ENCODE peak calls at places on chromosomes 12 and 14, in ten cellular contexts. One of them, this sample, is unnamed.

GRCh38 chr12:19669793-19670192 is 230.5 kb downstream of the AEBP2 start:
- DNase-seq in aorta: no peak
- DNase-seq in astrocyte of the spinal cord: no peak
- DNase-seq in mucosa of descending colon: no peak
- DNase-seq in AG04450: no peak
- DNase-seq in CD8-positive, alpha-beta T cell: no peak
- DNase-seq in uterus: no peak
- DNase-seq in fibroblast of mammary gland: no peak
- DNase-seq in IMR-90: no peak
- DNase-seq in NB4: no peak
- DNase-seq in this sample: no peak

GRCh38 chr12:105574056-105574715 is 243.7 kb downstream of the C12orf75 start:
- DNase-seq in fibroblast of mammary gland: no peak
- DNase-seq in aorta: no peak
- DNase-seq in NB4: no peak
- DNase-seq in astrocyte of the spinal cord: no peak
- DNase-seq in mucosa of descending colon: no peak
- DNase-seq in IMR-90: no peak
- DNase-seq in CD8-positive, alpha-beta T cell: no peak
- DNase-seq in AG04450: no peak
- DNase-seq in uterus: no peak
- DNase-seq in this sample: no peak

GRCh38 chr12:45557020-45557419 is 172.5 kb upstream of the ARID2 start:
- DNase-seq in fibroblast of mammary gland: no peak
- DNase-seq in AG04450: no peak
- DNase-seq in uterus: no peak
- DNase-seq in aorta: no peak
- DNase-seq in CD8-positive, alpha-beta T cell: no peak
- DNase-seq in astrocyte of the spinal cord: no peak
- DNase-seq in mucosa of descending colon: no peak
- DNase-seq in NB4: peak
- DNase-seq in IMR-90: no peak
- DNase-seq in this sample: no peak

GRCh38 chr12:53223391-53224267 is 8.4 kb downstream of the RARG start:
- DNase-seq in CD8-positive, alpha-beta T cell: no peak
- DNase-seq in IMR-90: peak
- DNase-seq in uterus: peak
- DNase-seq in AG04450: no peak
- DNase-seq in NB4: peak
- DNase-seq in fibroblast of mammary gland: peak
- DNase-seq in aorta: peak
- DNase-seq in astrocyte of the spinal cord: peak
- DNase-seq in mucosa of descending colon: peak
- DNase-seq in this sample: no peak

GRCh38 chr14:28756896-28757570 is 9.6 kb upstream of the FOXG1 start:
- DNase-seq in fibroblast of mammary gland: peak
- DNase-seq in IMR-90: peak
- DNase-seq in aorta: no peak
- DNase-seq in NB4: peak
- DNase-seq in uterus: no peak
- DNase-seq in mucosa of descending colon: no peak
- DNase-seq in AG04450: no peak
- DNase-seq in astrocyte of the spinal cord: peak
- DNase-seq in CD8-positive, alpha-beta T cell: no peak
- DNase-seq in this sample: peak

GRCh38 chr14:90721619-90722305 is 94.5 kb downstream of the TTC7B start:
- DNase-seq in AG04450: no peak
- DNase-seq in aorta: no peak
- DNase-seq in astrocyte of the spinal cord: peak
- DNase-seq in CD8-positive, alpha-beta T cell: no peak
- DNase-seq in mucosa of descending colon: no peak
- DNase-seq in NB4: no peak
- DNase-seq in uterus: no peak
- DNase-seq in IMR-90: peak
- DNase-seq in fibroblast of mammary gland: peak
- DNase-seq in this sample: no peak

GRCh38 chr12:132170094-132170636 is 25.9 kb downstream of the NOC4L start:
- DNase-seq in fibroblast of mammary gland: peak
- DNase-seq in AG04450: no peak
- DNase-seq in mucosa of descending colon: peak
- DNase-seq in CD8-positive, alpha-beta T cell: no peak
- DNase-seq in astrocyte of the spinal cord: peak
- DNase-seq in aorta: peak
- DNase-seq in IMR-90: peak
- DNase-seq in uterus: no peak
- DNase-seq in NB4: no peak
- DNase-seq in this sample: no peak

GRCh38 chr14:89598548-89599186 is 181.6 kb upstream of the FOXN3 start:
- DNase-seq in AG04450: no peak
- DNase-seq in fibroblast of mammary gland: peak
- DNase-seq in uterus: no peak
- DNase-seq in CD8-positive, alpha-beta T cell: no peak
- DNase-seq in aorta: no peak
- DNase-seq in astrocyte of the spinal cord: peak
- DNase-seq in IMR-90: peak
- DNase-seq in mucosa of descending colon: no peak
- DNase-seq in NB4: no peak
- DNase-seq in this sample: peak

GRCh38 chr12:19095869-19096480 is 33.6 kb upstream of the PLEKHA5 start:
- DNase-seq in IMR-90: peak
- DNase-seq in AG04450: no peak
- DNase-seq in mucosa of descending colon: no peak
- DNase-seq in aorta: no peak
- DNase-seq in CD8-positive, alpha-beta T cell: no peak
- DNase-seq in uterus: no peak
- DNase-seq in fibroblast of mammary gland: peak
- DNase-seq in astrocyte of the spinal cord: peak
- DNase-seq in NB4: no peak
- DNase-seq in this sample: no peak

GRCh38 chr14:32932921-32933622 is 5.6 kb upstream of the NPAS3 start:
- DNase-seq in NB4: no peak
- DNase-seq in CD8-positive, alpha-beta T cell: no peak
- DNase-seq in mucosa of descending colon: peak
- DNase-seq in uterus: peak
- DNase-seq in astrocyte of the spinal cord: no peak
- DNase-seq in IMR-90: no peak
- DNase-seq in AG04450: no peak
- DNase-seq in aorta: peak
- DNase-seq in fibroblast of mammary gland: no peak
- DNase-seq in this sample: no peak

GRCh38 chr12:112183141-112183581 is 57.8 kb downstream of the TRAFD1 start:
- DNase-seq in astrocyte of the spinal cord: peak
- DNase-seq in IMR-90: peak
- DNase-seq in uterus: no peak
- DNase-seq in AG04450: no peak
- DNase-seq in NB4: no peak
- DNase-seq in CD8-positive, alpha-beta T cell: no peak
- DNase-seq in mucosa of descending colon: no peak
- DNase-seq in fibroblast of mammary gland: peak
- DNase-seq in aorta: no peak
- DNase-seq in this sample: peak

DNA sequence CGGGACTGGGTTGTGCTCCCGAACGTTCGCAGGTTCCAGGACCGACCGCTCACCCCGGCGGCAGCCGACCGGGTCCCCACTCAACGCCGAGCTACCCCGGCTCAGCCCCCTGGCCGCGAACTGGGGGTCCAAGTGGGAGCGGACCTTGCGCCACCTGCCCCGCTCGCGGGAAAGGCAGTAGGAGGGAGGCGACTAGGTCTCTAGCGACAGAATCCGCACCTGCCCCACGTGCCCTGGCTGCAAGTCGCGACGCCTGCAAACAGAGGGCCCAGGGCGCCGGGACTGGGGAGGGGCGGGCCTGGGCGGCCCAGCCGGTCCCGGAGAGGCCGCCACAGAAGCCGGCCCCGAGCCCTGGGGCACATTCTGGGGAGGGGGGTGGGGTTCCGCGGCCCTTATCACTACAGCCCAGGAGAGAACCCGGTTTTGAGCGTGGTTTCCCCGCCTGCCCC is 239.2 kb upstream of the CPNE8 start:
- DNase-seq in fibroblast of mammary gland: no peak
- DNase-seq in CD8-positive, alpha-beta T cell: no peak
- DNase-seq in mucosa of descending colon: no peak
- DNase-seq in uterus: no peak
- DNase-seq in NB4: no peak
- DNase-seq in AG04450: no peak
- DNase-seq in astrocyte of the spinal cord: no peak
- DNase-seq in aorta: no peak
- DNase-seq in IMR-90: no peak
- DNase-seq in this sample: no peak
- H3K4me3 ChIP-seq in fibroblast of mammary gland: peak
- H3K4me3 ChIP-seq in CD8-positive, alpha-beta T cell: no peak
- H3K4me3 ChIP-seq in mucosa of descending colon: no peak
- H3K4me3 ChIP-seq in uterus: peak
- H3K4me3 ChIP-seq in NB4: no peak
- H3K4me3 ChIP-seq in AG04450: no peak
- H3K4me3 ChIP-seq in astrocyte of the spinal cord: peak
- H3K4me3 ChIP-seq in aorta: no peak
- H3K4me3 ChIP-seq in IMR-90: no peak
- H3K4me3 ChIP-seq in this sample: no peak

DNA sequence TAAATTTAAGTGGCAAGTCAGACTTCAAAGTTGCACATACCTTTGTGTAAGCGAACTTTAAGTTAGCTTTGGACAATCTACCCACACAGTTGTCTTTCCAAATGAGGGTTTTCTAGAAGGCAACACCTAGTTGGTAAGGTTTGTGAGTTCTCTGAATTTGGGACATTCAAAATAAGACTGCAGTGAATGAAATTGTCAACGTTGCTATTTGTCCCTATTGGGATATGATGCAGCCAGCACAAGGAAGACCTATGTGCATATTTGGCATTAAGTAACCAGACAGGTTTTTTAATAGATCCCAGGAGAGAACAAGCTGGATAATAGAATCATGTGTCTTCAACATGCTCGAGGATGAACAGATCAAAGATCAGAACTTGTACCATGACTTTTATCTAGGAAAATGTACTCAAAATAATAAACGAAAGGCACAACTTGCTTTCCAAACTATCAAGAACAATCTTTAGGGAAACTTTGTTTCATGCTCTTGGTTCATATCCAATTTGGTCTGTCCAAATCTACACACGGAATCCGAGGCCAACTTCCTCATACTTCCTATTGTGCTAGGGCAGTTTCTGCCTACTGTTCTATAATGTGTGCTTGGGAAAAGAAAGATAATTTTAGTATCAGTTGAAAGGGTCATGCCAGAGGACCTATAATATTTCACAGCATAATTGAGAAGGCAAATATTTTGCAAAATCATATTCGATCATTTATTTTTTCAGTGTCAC is 284.2 kb upstream of the SOX5 start:
- DNase-seq in aorta: no peak
- DNase-seq in AG04450: no peak
- DNase-seq in CD8-positive, alpha-beta T cell: no peak
- DNase-seq in uterus: no peak
- DNase-seq in fibroblast of mammary gland: no peak
- DNase-seq in mucosa of descending colon: no peak
- DNase-seq in astrocyte of the spinal cord: no peak
- DNase-seq in NB4: no peak
- DNase-seq in IMR-90: no peak
- DNase-seq in this sample: no peak
- H3K4me3 ChIP-seq in aorta: no peak
- H3K4me3 ChIP-seq in AG04450: no peak
- H3K4me3 ChIP-seq in CD8-positive, alpha-beta T cell: no peak
- H3K4me3 ChIP-seq in uterus: no peak
- H3K4me3 ChIP-seq in fibroblast of mammary gland: no peak
- H3K4me3 ChIP-seq in mucosa of descending colon: no peak
- H3K4me3 ChIP-seq in astrocyte of the spinal cord: no peak
- H3K4me3 ChIP-seq in NB4: no peak
- H3K4me3 ChIP-seq in IMR-90: no peak
- H3K4me3 ChIP-seq in this sample: no peak

GRCh38 chr12:119672194-119672593 is 4.3 kb downstream of the PRKAB1 start:
- DNase-seq in NB4: no peak
- DNase-seq in uterus: no peak
- DNase-seq in astrocyte of the spinal cord: no peak
- DNase-seq in aorta: no peak
- DNase-seq in IMR-90: no peak
- DNase-seq in CD8-positive, alpha-beta T cell: no peak
- DNase-seq in mucosa of descending colon: peak
- DNase-seq in fibroblast of mammary gland: no peak
- DNase-seq in AG04450: no peak
- DNase-seq in this sample: no peak
- H3K4me3 ChIP-seq in NB4: no peak
- H3K4me3 ChIP-seq in uterus: no peak
- H3K4me3 ChIP-seq in astrocyte of the spinal cord: no peak
- H3K4me3 ChIP-seq in aorta: no peak
- H3K4me3 ChIP-seq in IMR-90: no peak
- H3K4me3 ChIP-seq in CD8-positive, alpha-beta T cell: no peak
- H3K4me3 ChIP-seq in mucosa of descending colon: no peak
- H3K4me3 ChIP-seq in fibroblast of mammary gland: no peak
- H3K4me3 ChIP-seq in AG04450: no peak
- H3K4me3 ChIP-seq in this sample: no peak

GRCh38 chr14:73741876-73742519 is 27.8 kb upstream of the PNMA1 start:
- DNase-seq in IMR-90: no peak
- DNase-seq in NB4: peak
- DNase-seq in CD8-positive, alpha-beta T cell: no peak
- DNase-seq in uterus: no peak
- DNase-seq in AG04450: no peak
- DNase-seq in fibroblast of mammary gland: no peak
- DNase-seq in astrocyte of the spinal cord: peak
- DNase-seq in mucosa of descending colon: peak
- DNase-seq in aorta: no peak
- DNase-seq in this sample: peak

GRCh38 chr14:73742520-73743238 is 28.5 kb upstream of the PNMA1 start:
- DNase-seq in IMR-90: no peak
- DNase-seq in uterus: no peak
- DNase-seq in AG04450: no peak
- DNase-seq in CD8-positive, alpha-beta T cell: no peak
- DNase-seq in astrocyte of the spinal cord: no peak
- DNase-seq in NB4: no peak
- DNase-seq in fibroblast of mammary gland: no peak
- DNase-seq in mucosa of descending colon: no peak
- DNase-seq in aorta: no peak
- DNase-seq in this sample: no peak

GRCh38 chr14:73744874-73745529 is 30.8 kb upstream of the PNMA1 start:
- DNase-seq in aorta: no peak
- DNase-seq in mucosa of descending colon: peak
- DNase-seq in CD8-positive, alpha-beta T cell: no peak
- DNase-seq in NB4: no peak
- DNase-seq in IMR-90: no peak
- DNase-seq in astrocyte of the spinal cord: no peak
- DNase-seq in AG04450: no peak
- DNase-seq in uterus: no peak
- DNase-seq in fibroblast of mammary gland: no peak
- DNase-seq in this sample: no peak

GRCh38 chr14:73744175-73744867 is 30.1 kb upstream of the PNMA1 start:
- DNase-seq in NB4: no peak
- DNase-seq in mucosa of descending colon: no peak
- DNase-seq in CD8-positive, alpha-beta T cell: no peak
- DNase-seq in fibroblast of mammary gland: no peak
- DNase-seq in astrocyte of the spinal cord: no peak
- DNase-seq in aorta: no peak
- DNase-seq in uterus: no peak
- DNase-seq in AG04450: no peak
- DNase-seq in IMR-90: no peak
- DNase-seq in this sample: no peak

DNA sequence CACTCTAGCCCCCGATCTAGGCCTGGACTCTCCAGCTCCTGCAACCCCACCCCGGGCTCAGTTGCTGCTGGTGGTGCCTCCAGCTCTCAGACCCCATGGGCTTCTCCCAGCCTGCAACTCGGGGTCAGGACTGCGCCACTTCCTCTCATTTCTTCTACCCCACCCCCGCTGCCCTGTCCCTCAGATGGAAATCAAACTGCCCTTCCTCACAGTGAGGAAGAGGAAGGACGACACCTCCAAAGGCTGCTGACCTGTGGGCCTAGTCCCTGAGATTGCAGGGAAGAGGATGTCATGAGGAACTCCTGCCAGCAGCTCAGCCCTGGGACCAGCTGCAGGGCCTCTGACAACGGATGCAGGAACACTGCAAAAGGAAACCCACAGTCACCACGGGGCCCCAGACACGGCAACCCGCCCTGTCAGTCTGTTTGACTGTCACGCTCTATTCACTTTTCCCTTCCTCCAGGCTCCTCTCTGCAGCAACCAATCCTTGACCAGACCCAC is 29.3 kb upstream of the PNMA1 start:
- DNase-seq in uterus: no peak
- DNase-seq in NB4: peak
- DNase-seq in aorta: peak
- DNase-seq in AG04450: no peak
- DNase-seq in CD8-positive, alpha-beta T cell: no peak
- DNase-seq in astrocyte of the spinal cord: no peak
- DNase-seq in fibroblast of mammary gland: no peak
- DNase-seq in IMR-90: no peak
- DNase-seq in mucosa of descending colon: peak
- DNase-seq in this sample: peak
- H3K4me3 ChIP-seq in uterus: no peak
- H3K4me3 ChIP-seq in NB4: peak
- H3K4me3 ChIP-seq in aorta: no peak
- H3K4me3 ChIP-seq in AG04450: no peak
- H3K4me3 ChIP-seq in CD8-positive, alpha-beta T cell: peak
- H3K4me3 ChIP-seq in astrocyte of the spinal cord: no peak
- H3K4me3 ChIP-seq in fibroblast of mammary gland: no peak
- H3K4me3 ChIP-seq in IMR-90: no peak
- H3K4me3 ChIP-seq in mucosa of descending colon: no peak
- H3K4me3 ChIP-seq in this sample: peak